ENCODE peak calls at places on chromosomes 13 and 19, in eight cellular contexts. G is ascending aorta, K is mammary epithelial cell, U is astrocyte, F is BJ, D is lower leg skin, M is testis, S is nephron progenitor cell. T is an unnamed sample.

GRCh38 chr19:7515471-7516226 is at the start of gene ZNF358:
- DNase-seq in G (no peak), K (no peak), U (peak), F (no peak), D (peak), M (peak), S (peak), T (peak)

GRCh38 chr19:38713227-38713649 is 31.0 kb downstream of the CAPN12 start:
- DNase-seq in G (no peak), K (no peak), U (no peak), F (no peak), D (no peak), M (peak), S (no peak), T (no peak)

GRCh38 chr13:66995366-66995663 is 234.8 kb downstream of the PCDH9 start:
- DNase-seq in G (no peak), K (no peak), U (no peak), F (no peak), D (no peak), M (no peak), S (no peak), T (no peak)

GRCh38 chr13:111120422-111120821 is 5.3 kb downstream of the ARHGEF7 start:
- DNase-seq in G (no peak), K (no peak), U (no peak), F (no peak), D (no peak), M (no peak), S (no peak), T (no peak)

GRCh38 chr13:19644947-19645439 is 11.5 kb downstream of the MPHOSPH8 start:
- DNase-seq in G (no peak), K (no peak), U (no peak), F (no peak), D (no peak), M (no peak), S (no peak), T (peak)

GRCh38 chr19:57056972-57057371 is 62.8 kb upstream of the USP29 start:
- DNase-seq in G (no peak), K (no peak), U (no peak), F (no peak), D (no peak), M (peak), S (no peak), T (peak)

GRCh38 chr19:2101417-2102335 is 5.0 kb downstream of the IZUMO4 start:
- DNase-seq in G (no peak), K (no peak), U (no peak), F (no peak), D (no peak), M (no peak), S (no peak), T (no peak)

GRCh38 chr19:30978639-30979038 is 370.6 kb downstream of the TSHZ3 start:
- DNase-seq in G (no peak), K (no peak), U (no peak), F (no peak), D (no peak), M (no peak), S (no peak), T (no peak)

GRCh38 chr13:35699181-35699580 is 222.7 kb upstream of the MAB21L1 start:
- DNase-seq in G (no peak), K (no peak), U (peak), F (no peak), D (no peak), M (no peak), S (no peak), T (no peak)

GRCh38 chr13:36211567-36211966 is 2.8 kb downstream of the SOHLH2 start:
- DNase-seq in G (no peak), K (no peak), U (no peak), F (no peak), D (no peak), M (no peak), S (no peak), T (no peak)

GRCh38 chr19:7681336-7682174 is 922 bp downstream of the TRAPPC5 start:
- DNase-seq in G (peak), K (peak), U (peak), F (no peak), D (peak), M (peak), S (peak), T (peak)

GRCh38 chr13:111948281-111948680 is 118.7 kb upstream of the SOX1 start:
- DNase-seq in G (no peak), K (no peak), U (no peak), F (no peak), D (no peak), M (no peak), S (no peak), T (no peak)

GRCh38 chr13:99577934-99578917 is 77.0 kb downstream of the TM9SF2 start:
- DNase-seq in G (no peak), K (no peak), U (no peak), F (no peak), D (no peak), M (no peak), S (no peak), T (no peak)

GRCh38 chr13:66424417-66424816 is 805.7 kb downstream of the PCDH9 start:
- DNase-seq in G (no peak), K (no peak), U (peak), F (peak), D (no peak), M (no peak), S (no peak), T (no peak)

GRCh38 chr19:34135401-34135800 is 36.9 kb upstream of the LSM14A start:
- DNase-seq in G (no peak), K (no peak), U (no peak), F (no peak), D (no peak), M (no peak), S (no peak), T (no peak)

GRCh38 chr13:30934381-30934780 is 1.9 kb downstream of the TEX26 start:
- DNase-seq in G (no peak), K (no peak), U (no peak), F (no peak), D (no peak), M (no peak), S (no peak), T (peak)

GRCh38 chr13:48411281-48412099 is 1.4 kb downstream of the LPAR6 start:
- DNase-seq in G (no peak), K (no peak), U (no peak), F (no peak), D (no peak), M (no peak), S (no peak), T (no peak)

GRCh38 chr13:77009011-77009410 is 17.1 kb downstream of the CLN5 start:
- DNase-seq in G (no peak), K (no peak), U (no peak), F (no peak), D (no peak), M (no peak), S (no peak), T (no peak)

GRCh38 chr13:108425056-108425455 is 155.5 kb downstream of the TNFSF13B start:
- DNase-seq in G (no peak), K (no peak), U (peak), F (no peak), D (no peak), M (no peak), S (no peak), T (no peak)

GRCh38 chr19:29483641-29483920 is 42.2 kb upstream of the VSTM2B start:
- DNase-seq in G (no peak), K (no peak), U (no peak), F (no peak), D (no peak), M (no peak), S (no peak), T (no peak)

GRCh38 chr19:47694466-47695273 is 18.6 kb upstream of the EHD2 start:
- DNase-seq in G (no peak), K (no peak), U (no peak), F (no peak), D (no peak), M (no peak), S (no peak), T (peak)

GRCh38 chr19:7597689-7598088 is 2.0 kb downstream of the CAMSAP3 start:
- DNase-seq in G (no peak), K (no peak), U (no peak), F (no peak), D (no peak), M (no peak), S (no peak), T (no peak)

GRCh38 chr19:15584095-15584494 is 30.9 kb upstream of the CYP4F8 start:
- DNase-seq in G (no peak), K (no peak), U (no peak), F (no peak), D (no peak), M (no peak), S (no peak), T (no peak)

GRCh38 chr13:98299954-98300350 is 122.9 kb upstream of the RNF113B start:
- DNase-seq in G (no peak), K (no peak), U (no peak), F (no peak), D (no peak), M (no peak), S (no peak), T (no peak)

GRCh38 chr19:5828661-5829566 is 10.6 kb downstream of the FUT6 start:
- DNase-seq in G (no peak), K (no peak), U (no peak), F (no peak), D (no peak), M (no peak), S (peak), T (peak)

DNA sequence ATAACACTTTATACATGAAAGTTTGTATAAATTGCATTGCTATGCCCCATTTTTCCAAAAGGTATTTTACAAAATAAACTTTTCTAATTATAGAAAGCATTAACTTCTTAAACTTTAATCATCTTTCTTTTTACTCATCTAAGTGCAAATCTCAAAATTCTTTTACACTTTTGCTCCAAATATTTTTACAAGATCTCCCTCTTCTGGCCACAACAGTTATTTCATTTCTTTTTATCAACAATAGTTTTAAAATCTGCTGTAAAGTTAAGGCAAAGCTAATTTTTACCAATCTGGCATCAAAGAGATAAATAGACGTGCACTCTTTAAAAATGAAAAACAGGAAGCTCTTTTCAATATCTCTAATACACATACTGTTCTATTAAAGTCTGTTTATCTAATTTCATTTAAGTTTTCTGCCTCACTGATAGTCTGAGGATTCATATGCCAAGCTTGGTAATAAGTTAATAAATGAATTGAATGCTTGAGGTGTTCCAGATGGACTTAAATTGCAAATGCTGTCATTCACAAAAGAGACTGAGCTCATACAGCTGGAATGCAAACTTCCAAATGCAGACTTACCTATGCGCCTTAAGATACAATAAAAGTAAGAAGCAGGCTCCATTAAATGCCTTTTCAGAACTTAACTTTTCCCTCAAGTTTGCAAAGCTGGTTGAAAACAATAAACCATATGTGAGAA is 583.0 kb upstream of the ATXN8OS start:
- DNase-seq in G (no peak), K (no peak), U (no peak), F (no peak), D (no peak), M (no peak), S (no peak), T (no peak)
- TF ChIP-seq CTCF in G (no peak), K (peak), U (peak), F (no peak), D (no peak), M (peak), S (peak), T (peak)

DNA sequence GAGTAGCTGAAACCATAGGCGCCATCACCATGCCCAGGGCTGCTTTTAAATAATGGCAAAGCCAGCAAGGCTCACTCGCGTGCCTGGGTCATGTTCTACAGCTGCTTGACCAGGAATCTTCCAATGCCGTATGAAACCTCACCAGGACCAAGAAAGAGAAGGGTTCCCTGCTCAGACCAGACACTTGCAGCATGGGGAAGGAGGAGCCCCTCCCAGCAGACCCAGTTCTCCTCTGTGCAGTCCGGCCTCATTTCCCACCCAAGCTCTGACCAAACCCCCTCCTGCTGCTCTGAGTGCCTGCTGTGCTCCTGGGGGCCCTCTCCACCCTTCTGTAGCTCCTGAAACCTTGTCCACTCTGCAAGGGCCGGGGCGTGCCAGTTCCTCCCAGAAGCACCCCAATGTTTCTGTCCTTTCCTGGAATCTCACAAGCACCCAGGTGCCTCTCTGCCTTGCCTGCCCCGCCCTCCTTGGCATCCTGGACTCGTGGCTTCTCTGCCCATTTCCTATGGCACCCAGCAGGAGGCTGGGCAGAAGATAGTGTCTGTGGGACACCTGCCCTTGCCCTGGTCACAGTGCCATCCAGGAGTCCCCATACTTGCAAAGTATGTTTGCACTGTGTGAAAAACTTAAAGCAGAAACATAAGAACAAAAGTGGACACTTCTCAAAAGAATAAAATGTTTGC is 6.8 kb upstream of the SLC7A9 start:
- DNase-seq in G (no peak), K (no peak), U (no peak), F (no peak), D (no peak), M (no peak), S (no peak), T (no peak)
- TF ChIP-seq CTCF in G (no peak), K (no peak), U (no peak), F (no peak), D (no peak), M (no peak), S (no peak), T (no peak)

DNA sequence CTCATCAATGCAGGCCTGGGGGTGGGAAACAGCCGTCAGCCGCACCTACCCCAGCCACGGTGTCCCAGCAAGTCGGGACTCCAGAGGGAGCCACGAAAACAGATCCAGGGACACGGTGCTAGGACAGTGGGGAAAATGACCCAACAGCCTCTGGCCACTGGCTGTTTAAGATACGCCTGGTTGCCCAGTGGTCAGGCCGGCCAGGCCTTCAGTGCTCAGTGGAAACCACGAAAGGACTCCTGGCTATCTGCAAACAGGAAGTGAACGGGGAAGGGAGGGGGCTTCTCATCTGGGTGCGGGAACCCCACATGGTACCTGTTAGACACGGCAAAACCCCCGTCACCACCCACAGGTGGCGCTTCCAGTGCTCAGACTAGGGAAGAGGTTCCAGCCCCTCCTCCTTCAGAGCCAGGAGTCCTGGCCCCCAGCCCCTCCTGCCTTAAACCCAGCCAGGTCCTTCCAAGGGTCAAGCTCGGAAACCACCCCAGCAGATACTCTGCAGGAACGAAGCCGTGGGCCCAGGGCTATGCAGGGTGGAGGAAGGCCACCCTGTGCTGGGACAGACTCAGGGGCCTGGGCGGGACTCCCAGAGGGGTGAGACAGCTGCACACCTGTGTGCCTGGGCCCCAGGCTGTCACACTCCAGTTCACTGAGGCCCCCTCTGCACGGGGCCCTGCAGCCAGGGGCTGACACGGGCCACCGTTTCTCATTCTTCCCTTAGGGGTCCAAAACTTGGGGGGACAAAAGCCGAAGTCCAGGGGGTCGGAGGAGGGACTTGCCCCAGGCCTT is 4.5 kb downstream of the PPP1R12C start:
- DNase-seq in G (no peak), K (no peak), U (no peak), F (no peak), D (no peak), M (no peak), S (no peak), T (no peak)
- TF ChIP-seq CTCF in G (no peak), K (no peak), U (no peak), F (peak), D (no peak), M (no peak), S (no peak), T (no peak)

GRCh38 chr13:24540236-24541126 is 27.9 kb upstream of the PARP4 start:
- DNase-seq in G (no peak), K (no peak), U (no peak), F (no peak), D (no peak), M (peak), S (peak), T (peak)
- TF ChIP-seq CTCF in G (no peak), K (no peak), U (no peak), F (no peak), D (no peak), M (peak), S (peak), T (peak)

GRCh38 chr19:51407631-51408131 is 9.8 kb downstream of the SIGLEC10 start:
- DNase-seq in G (no peak), K (peak), U (no peak), F (no peak), D (no peak), M (peak), S (no peak), T (no peak)
- TF ChIP-seq CTCF in G (peak), K (peak), U (no peak), F (peak), D (no peak), M (peak), S (peak), T (peak)

DNA sequence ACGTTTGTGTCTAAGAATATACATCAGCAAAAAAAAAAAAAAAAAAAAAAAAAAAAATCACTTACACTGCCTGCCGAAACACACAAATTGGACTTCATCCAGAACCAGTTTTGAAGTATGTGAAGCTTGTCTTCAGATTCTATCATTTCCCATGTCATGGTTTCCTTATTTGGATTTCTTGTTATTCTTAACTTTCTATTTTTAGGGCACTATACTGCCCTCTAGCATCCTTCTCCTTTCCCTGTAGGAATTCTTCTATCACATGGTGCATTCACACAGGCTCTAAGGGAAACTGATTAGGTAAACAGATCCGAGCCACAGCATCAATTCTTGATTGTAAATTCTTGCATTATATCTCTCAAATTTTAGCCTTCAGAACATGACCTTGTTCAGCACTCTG is 1507.5 kb downstream of the OLFM4 start:
- DNase-seq in G (no peak), K (no peak), U (no peak), F (no peak), D (no peak), M (no peak), S (no peak), T (no peak)
- TF ChIP-seq CTCF in G (no peak), K (peak), U (no peak), F (no peak), D (no peak), M (no peak), S (peak), T (peak)